ENCODE peak calls at places on chromosomes 5 and 9, in ten cellular contexts. Y, C, L, O, A, F, T, G, R and Z are unnamed samples.

GRCh38 chr5:126490167-126490937 is 67.1 kb downstream of the GRAMD2B start:
- DNase-seq in Y (no peak), C (no peak), L (no peak), O (no peak), A (no peak), F (no peak), T (peak; percentile 24), G (no peak), R (no peak), Z (no peak)

GRCh38 chr5:145701404-145701803 is 133.7 kb downstream of the PRELID2 start:
- DNase-seq in Y (no peak), C (no peak), L (no peak), O (no peak), A (no peak), F (no peak), T (no peak), G (no peak), R (no peak), Z (no peak)

GRCh38 chr9:12730198-12730597 is 37.0 kb downstream of the TYRP1 start:
- DNase-seq in Y (no peak), C (no peak), L (no peak), O (no peak), A (no peak), F (no peak), T (no peak), G (no peak), R (no peak), Z (no peak)

GRCh38 chr9:134682026-134682425 is 40.4 kb downstream of the COL5A1 start:
- DNase-seq in Y (no peak), C (no peak), L (no peak), O (no peak), A (no peak), F (no peak), T (no peak), G (no peak), R (no peak), Z (no peak)

GRCh38 chr5:153571157-153571556 is 80.7 kb downstream of the GRIA1 start:
- DNase-seq in Y (no peak), C (no peak), L (no peak), O (no peak), A (no peak), F (no peak), T (no peak), G (no peak), R (no peak), Z (no peak)

GRCh38 chr9:109843651-109844050 is 63.7 kb downstream of the PALM2AKAP2 start:
- DNase-seq in Y (no peak), C (no peak), L (no peak), O (no peak), A (no peak), F (no peak), T (no peak), G (no peak), R (peak; percentile 81), Z (no peak)

GRCh38 chr5:60788863-60789513 is 55.1 kb downstream of the ELOVL7 start:
- DNase-seq in Y (no peak), C (no peak), L (no peak), O (no peak), A (no peak), F (no peak), T (no peak), G (no peak), R (no peak), Z (no peak)

GRCh38 chr9:37618817-37619216 is 26.4 kb upstream of the TOMM5 start:
- DNase-seq in Y (no peak), C (peak; percentile 52), L (peak; percentile 79), O (no peak), A (no peak), F (no peak), T (no peak), G (no peak), R (no peak), Z (no peak)

GRCh38 chr5:169904059-169904458 is 76.2 kb downstream of the INSYN2B start:
- DNase-seq in Y (no peak), C (no peak), L (no peak), O (no peak), A (no peak), F (no peak), T (no peak), G (no peak), R (peak; percentile 8), Z (no peak)

GRCh38 chr9:124983698-124984097 is 42.8 kb upstream of the GOLGA1 start:
- DNase-seq in Y (no peak), C (no peak), L (no peak), O (no peak), A (no peak), F (no peak), T (no peak), G (no peak), R (no peak), Z (no peak)

GRCh38 chr5:78399115-78399514 is 38.7 kb downstream of the SCAMP1 start:
- DNase-seq in Y (no peak), C (no peak), L (peak; percentile 11), O (no peak), A (no peak), F (no peak), T (no peak), G (no peak), R (no peak), Z (no peak)

GRCh38 chr5:157143127-157143959 is 678 bp upstream of the MED7 start:
- DNase-seq in Y (peak; percentile 28), C (no peak), L (no peak), O (peak; percentile 79), A (peak; percentile 40), F (peak; percentile 61), T (peak; percentile 57), G (peak; percentile 23), R (peak; percentile 41), Z (peak; percentile 51)

GRCh38 chr9:99954108-99954507 is 47.7 kb downstream of the STX17 start:
- DNase-seq in Y (no peak), C (no peak), L (no peak), O (no peak), A (no peak), F (no peak), T (no peak), G (no peak), R (no peak), Z (no peak)

GRCh38 chr9:21095561-21095960 is 17.8 kb upstream of the IFNB1 start:
- DNase-seq in Y (no peak), C (no peak), L (no peak), O (no peak), A (no peak), F (no peak), T (no peak), G (no peak), R (no peak), Z (no peak)